ENCODE peak calls at places on chromosomes 3 and 15, in ten cellular contexts. P, X, H, Q, W, K, Y, C, B and Z are unnamed samples.

GRCh38 chr15:82146990-82147461 is 101.2 kb upstream of the MEX3B start:
- DNase-seq in P (no peak), X (no peak), H (peak), Q (peak), W (no peak), K (no peak), Y (no peak), C (no peak), B (no peak), Z (peak)

GRCh38 chr3:71607364-71607763 is 23.8 kb upstream of the FOXP1 start:
- DNase-seq in P (no peak), X (no peak), H (no peak), Q (no peak), W (no peak), K (no peak), Y (no peak), C (no peak), B (no peak), Z (no peak)

GRCh38 chr3:172376402-172376801 is 71.9 kb downstream of the GHSR start:
- DNase-seq in P (no peak), X (no peak), H (no peak), Q (no peak), W (no peak), K (no peak), Y (no peak), C (no peak), B (no peak), Z (no peak)

GRCh38 chr3:59780209-59780608 is 730.4 kb upstream of the CFAP20DC start:
- DNase-seq in P (no peak), X (no peak), H (no peak), Q (no peak), W (no peak), K (no peak), Y (no peak), C (no peak), B (no peak), Z (no peak)

GRCh38 chr3:77348244-77348855 is 308.5 kb downstream of the ROBO2 start:
- DNase-seq in P (no peak), X (no peak), H (peak), Q (peak), W (no peak), K (peak), Y (no peak), C (no peak), B (no peak), Z (no peak)

GRCh38 chr3:196995027-196995426 is 26.4 kb upstream of the PIGZ start:
- DNase-seq in P (no peak), X (no peak), H (no peak), Q (no peak), W (peak), K (no peak), Y (no peak), C (peak), B (no peak), Z (no peak)

GRCh38 chr15:72354496-72354895 is 21.3 kb downstream of the HEXA start:
- DNase-seq in P (no peak), X (no peak), H (no peak), Q (no peak), W (no peak), K (no peak), Y (no peak), C (no peak), B (no peak), Z (no peak)

GRCh38 chr15:77696006-77696631 is 63.4 kb upstream of the LINGO1 start:
- DNase-seq in P (no peak), X (no peak), H (no peak), Q (no peak), W (no peak), K (no peak), Y (no peak), C (no peak), B (no peak), Z (no peak)

GRCh38 chr3:30428251-30428650 is 178.2 kb upstream of the TGFBR2 start:
- DNase-seq in P (no peak), X (no peak), H (no peak), Q (peak), W (no peak), K (no peak), Y (no peak), C (no peak), B (no peak), Z (peak)

GRCh38 chr3:84963137-84963536 is 4.3 kb downstream of the CADM2 start:
- DNase-seq in P (no peak), X (no peak), H (no peak), Q (no peak), W (no peak), K (no peak), Y (no peak), C (no peak), B (no peak), Z (no peak)

GRCh38 chr3:177057768-177058167 is 139.5 kb downstream of the TBL1XR1 start:
- DNase-seq in P (peak), X (peak), H (no peak), Q (no peak), W (no peak), K (no peak), Y (no peak), C (no peak), B (peak), Z (no peak)

GRCh38 chr3:143170043-143170442 is 50.5 kb downstream of the CHST2 start:
- DNase-seq in P (no peak), X (no peak), H (no peak), Q (no peak), W (no peak), K (no peak), Y (no peak), C (no peak), B (no peak), Z (no peak)

GRCh38 chr3:123156276-123156995 is 45.3 kb upstream of the SEC22A start:
- DNase-seq in P (no peak), X (peak), H (no peak), Q (no peak), W (no peak), K (peak), Y (no peak), C (no peak), B (no peak), Z (no peak)

GRCh38 chr3:38985981-38986380 is 65.8 kb downstream of the SCN11A start:
- DNase-seq in P (no peak), X (no peak), H (no peak), Q (peak), W (no peak), K (no peak), Y (no peak), C (no peak), B (no peak), Z (peak)

GRCh38 chr3:173743111-173743510 is 345.6 kb downstream of the NLGN1 start:
- DNase-seq in P (no peak), X (no peak), H (no peak), Q (peak), W (no peak), K (no peak), Y (no peak), C (no peak), B (no peak), Z (no peak)

GRCh38 chr3:177905895-177906511 is 630.2 kb upstream of the KCNMB2 start:
- DNase-seq in P (no peak), X (no peak), H (no peak), Q (peak), W (no peak), K (no peak), Y (no peak), C (no peak), B (no peak), Z (peak)

GRCh38 chr3:47370887-47371697 is 9.7 kb upstream of the PTPN23 start:
- DNase-seq in P (peak), X (peak), H (no peak), Q (no peak), W (peak), K (peak), Y (no peak), C (peak), B (no peak), Z (peak)

GRCh38 chr15:76006136-76006778 is 6.0 kb downstream of the NRG4 start:
- DNase-seq in P (no peak), X (no peak), H (no peak), Q (peak), W (peak), K (no peak), Y (no peak), C (no peak), B (no peak), Z (peak)

GRCh38 chr3:31116651-31117050 is 222.2 kb upstream of the GADL1 start:
- DNase-seq in P (no peak), X (no peak), H (no peak), Q (peak), W (no peak), K (no peak), Y (no peak), C (no peak), B (no peak), Z (peak)

GRCh38 chr3:49793486-49794085 is 6.1 kb downstream of the CDHR4 start:
- DNase-seq in P (no peak), X (no peak), H (no peak), Q (no peak), W (no peak), K (no peak), Y (no peak), C (peak), B (no peak), Z (no peak)

GRCh38 chr15:45200001-45200798 is 12.4 kb upstream of the SHF start:
- DNase-seq in P (no peak), X (peak), H (peak), Q (peak), W (peak), K (peak), Y (no peak), C (peak), B (peak), Z (peak)

GRCh38 chr15:45573961-45574629 is 13.1 kb upstream of the BLOC1S6 start:
- DNase-seq in P (no peak), X (no peak), H (no peak), Q (peak), W (no peak), K (peak), Y (no peak), C (no peak), B (no peak), Z (no peak)